ENCODE peak calls at places on chromosomes 7 and 10, in seven cellular contexts. O is DMS153; H is endothelial cell of umbilical vein; L is stimulated activated CD4-positive, alpha-beta T cell treated with anti-CD3 and anti-CD28 coated beads, Interleukin-1b, Interleukin-23, amount 100 ng/mL, for 4 hours; A is amygdala; M is EH; T is mammary epithelial cell. J is an unnamed sample.

GRCh38 chr7:15558747-15559146 is 3.1 kb downstream of the AGMO start:
- DNase-seq in O (no peak), L (no peak), H (no peak), T (no peak), M (peak), A (no peak), J (no peak)

GRCh38 chr10:108736111-108736510 is 1187.2 kb downstream of the XPNPEP1 start:
- DNase-seq in M (peak), H (no peak), T (no peak), L (no peak), A (no peak), O (no peak), J (no peak)

GRCh38 chr7:26369519-26370385 is 78.1 kb downstream of the SNX10 start:
- DNase-seq in H (peak), M (peak), O (peak), A (no peak), L (peak), T (peak), J (peak)

GRCh38 chr7:64733550-64734240 is 60.5 kb upstream of the ZNF138 start:
- DNase-seq in A (no peak), T (no peak), L (no peak), O (no peak), H (no peak), M (no peak), J (no peak)

GRCh38 chr7:117322741-117323584 is at the start of gene WNT2:
- DNase-seq in L (no peak), H (no peak), M (peak), O (no peak), A (no peak), T (peak), J (no peak)

GRCh38 chr10:17836917-17837316 is 27.8 kb downstream of the MRC1 start:
- DNase-seq in L (no peak), M (peak), T (no peak), H (peak), A (no peak), O (peak), J (no peak)

GRCh38 chr7:20642171-20642570 is 26.7 kb downstream of the ABCB5 start:
- DNase-seq in O (no peak), L (no peak), H (peak), A (no peak), M (no peak), T (no peak), J (no peak)

GRCh38 chr7:137984181-137985041 is 17.5 kb downstream of the CREB3L2 start:
- DNase-seq in A (no peak), H (no peak), L (no peak), O (no peak), T (no peak), M (no peak), J (no peak)

GRCh38 chr7:118129037-118129436 is 54.9 kb upstream of the LSM8 start:
- DNase-seq in A (no peak), H (no peak), L (no peak), T (no peak), M (no peak), O (no peak), J (peak)

GRCh38 chr7:72053273-72053672 is 358.9 kb downstream of the CALN1 start:
- DNase-seq in T (no peak), H (no peak), O (no peak), M (no peak), A (no peak), L (no peak), J (no peak)

GRCh38 chr7:142614116-142614515 is 135.2 kb upstream of the PRSS1 start:
- DNase-seq in A (no peak), O (no peak), T (no peak), L (no peak), M (peak), H (no peak), J (no peak)

GRCh38 chr7:44368885-44369284 is 43.5 kb upstream of the CAMK2B start:
- DNase-seq in H (no peak), T (no peak), O (no peak), A (no peak), M (peak), L (no peak), J (no peak)

GRCh38 chr7:111301891-111302290 is 211.0 kb downstream of the LRRN3 start:
- DNase-seq in T (no peak), O (no peak), L (no peak), M (peak), H (no peak), A (no peak), J (no peak)

GRCh38 chr7:76353744-76354143 is 5.0 kb downstream of the YWHAG start:
- DNase-seq in L (no peak), H (no peak), A (no peak), T (no peak), M (no peak), O (no peak), J (no peak)

GRCh38 chr10:132196178-132197113 is 9.7 kb downstream of the DPYSL4 start:
- DNase-seq in O (no peak), T (no peak), M (no peak), H (no peak), A (no peak), L (no peak), J (no peak)

GRCh38 chr7:44391171-44391570 is 65.8 kb upstream of the CAMK2B start:
- DNase-seq in A (no peak), M (no peak), O (peak), T (no peak), H (no peak), L (no peak), J (no peak)

GRCh38 chr10:50470798-50471582 is 152.8 kb downstream of the SGMS1 start:
- DNase-seq in H (no peak), M (peak), L (no peak), A (no peak), T (peak), O (no peak), J (no peak)

GRCh38 chr10:104300002-104300735 is 31.2 kb downstream of the GSTO2 start:
- DNase-seq in O (no peak), A (no peak), L (no peak), T (peak), H (peak), M (peak), J (no peak)

GRCh38 chr10:1366811-1367425 is 310.7 kb downstream of the WDR37 start:
- DNase-seq in M (no peak), L (no peak), A (no peak), H (no peak), T (no peak), O (no peak), J (no peak)

GRCh38 chr7:70698219-70698832 is 433.6 kb upstream of the GALNT17 start:
- DNase-seq in T (peak), M (peak), O (peak), L (no peak), H (peak), A (peak), J (no peak)